ENCODE peak calls at places on chromosomes 4 and X, in five cellular contexts. One of them, this sample, is unnamed.
A peak's percentile ranks its signal among the peaks of the same experiment; 100 is the strongest.

GRCh38 chr4:66539745-66540144 is 869.5 kb upstream of the EPHA5 start:
- DNase-seq in body of pancreas: no peak
- DNase-seq in CD8-positive, alpha-beta T cell: no peak
- DNase-seq in CD8-positive, alpha-beta memory T cell: no peak
- DNase-seq in suprapubic skin: no peak
- DNase-seq in this sample: no peak

GRCh38 chr4:139501117-139501516 is 47.2 kb downstream of the RAB33B start:
- DNase-seq in body of pancreas: no peak
- DNase-seq in CD8-positive, alpha-beta T cell: no peak
- DNase-seq in CD8-positive, alpha-beta memory T cell: no peak
- DNase-seq in suprapubic skin: no peak
- DNase-seq in this sample: no peak

GRCh38 chrX:71533850-71534515 is 1.1 kb downstream of the OGT start:
- DNase-seq in body of pancreas: peak; percentile 20
- DNase-seq in CD8-positive, alpha-beta T cell: peak; percentile 61
- DNase-seq in CD8-positive, alpha-beta memory T cell: peak; percentile 38
- DNase-seq in suprapubic skin: peak; percentile 72
- DNase-seq in this sample: peak; percentile 52

GRCh38 chr4:155687380-155687982 is 20.8 kb downstream of the GUCY1A1 start:
- DNase-seq in body of pancreas: no peak
- DNase-seq in CD8-positive, alpha-beta T cell: no peak
- DNase-seq in CD8-positive, alpha-beta memory T cell: no peak
- DNase-seq in suprapubic skin: no peak
- DNase-seq in this sample: no peak

GRCh38 chr4:129526812-129527211 is 430.9 kb downstream of the C4orf33 start:
- DNase-seq in body of pancreas: no peak
- DNase-seq in CD8-positive, alpha-beta T cell: no peak
- DNase-seq in CD8-positive, alpha-beta memory T cell: no peak
- DNase-seq in suprapubic skin: no peak
- DNase-seq in this sample: no peak

GRCh38 chrX:150773117-150773516 is 79.9 kb downstream of the MTMR1 start:
- DNase-seq in body of pancreas: no peak
- DNase-seq in CD8-positive, alpha-beta T cell: no peak
- DNase-seq in CD8-positive, alpha-beta memory T cell: no peak
- DNase-seq in suprapubic skin: no peak
- DNase-seq in this sample: no peak

GRCh38 chr4:155512812-155513211 is 136.0 kb upstream of the MAP9 start:
- DNase-seq in body of pancreas: no peak
- DNase-seq in CD8-positive, alpha-beta T cell: no peak
- DNase-seq in CD8-positive, alpha-beta memory T cell: no peak
- DNase-seq in suprapubic skin: no peak
- DNase-seq in this sample: no peak

GRCh38 chrX:54494970-54495813 is 842 bp downstream of the FGD1 start:
- DNase-seq in body of pancreas: peak; percentile 21
- DNase-seq in CD8-positive, alpha-beta T cell: no peak
- DNase-seq in CD8-positive, alpha-beta memory T cell: no peak
- DNase-seq in suprapubic skin: no peak
- DNase-seq in this sample: no peak

GRCh38 chr4:70734168-70734954 is 12.6 kb downstream of the RUFY3 start:
- DNase-seq in body of pancreas: no peak
- DNase-seq in CD8-positive, alpha-beta T cell: peak; percentile 19
- DNase-seq in CD8-positive, alpha-beta memory T cell: no peak
- DNase-seq in suprapubic skin: no peak
- DNase-seq in this sample: peak; percentile 74

GRCh38 chrX:150227321-150227860 is 135.7 kb upstream of the MAMLD1 start:
- DNase-seq in body of pancreas: no peak
- DNase-seq in CD8-positive, alpha-beta T cell: no peak
- DNase-seq in CD8-positive, alpha-beta memory T cell: no peak
- DNase-seq in suprapubic skin: no peak
- DNase-seq in this sample: no peak

GRCh38 chr4:1215347-1216075 is 33.4 kb downstream of the CTBP1 start:
- DNase-seq in body of pancreas: no peak
- DNase-seq in CD8-positive, alpha-beta T cell: no peak
- DNase-seq in CD8-positive, alpha-beta memory T cell: no peak
- DNase-seq in suprapubic skin: no peak
- DNase-seq in this sample: no peak

GRCh38 chr4:158170691-158171455 is 2.0 kb downstream of the GASK1B start:
- DNase-seq in body of pancreas: peak; percentile 40
- DNase-seq in CD8-positive, alpha-beta T cell: no peak
- DNase-seq in CD8-positive, alpha-beta memory T cell: no peak
- DNase-seq in suprapubic skin: peak; percentile 81
- DNase-seq in this sample: peak; percentile 26

GRCh38 chr4:158171456-158171790 is 1.4 kb downstream of the GASK1B start:
- DNase-seq in body of pancreas: no peak
- DNase-seq in CD8-positive, alpha-beta T cell: no peak
- DNase-seq in CD8-positive, alpha-beta memory T cell: no peak
- DNase-seq in suprapubic skin: no peak
- DNase-seq in this sample: no peak

GRCh38 chr4:158169931-158170690 is 2.7 kb downstream of the GASK1B start:
- DNase-seq in body of pancreas: no peak
- DNase-seq in CD8-positive, alpha-beta T cell: no peak
- DNase-seq in CD8-positive, alpha-beta memory T cell: no peak
- DNase-seq in suprapubic skin: no peak
- DNase-seq in this sample: no peak

GRCh38 chr4:158172196-158172557 is 648 bp downstream of the GASK1B start:
- DNase-seq in body of pancreas: no peak
- DNase-seq in CD8-positive, alpha-beta T cell: no peak
- DNase-seq in CD8-positive, alpha-beta memory T cell: no peak
- DNase-seq in suprapubic skin: no peak
- DNase-seq in this sample: no peak

DNA sequence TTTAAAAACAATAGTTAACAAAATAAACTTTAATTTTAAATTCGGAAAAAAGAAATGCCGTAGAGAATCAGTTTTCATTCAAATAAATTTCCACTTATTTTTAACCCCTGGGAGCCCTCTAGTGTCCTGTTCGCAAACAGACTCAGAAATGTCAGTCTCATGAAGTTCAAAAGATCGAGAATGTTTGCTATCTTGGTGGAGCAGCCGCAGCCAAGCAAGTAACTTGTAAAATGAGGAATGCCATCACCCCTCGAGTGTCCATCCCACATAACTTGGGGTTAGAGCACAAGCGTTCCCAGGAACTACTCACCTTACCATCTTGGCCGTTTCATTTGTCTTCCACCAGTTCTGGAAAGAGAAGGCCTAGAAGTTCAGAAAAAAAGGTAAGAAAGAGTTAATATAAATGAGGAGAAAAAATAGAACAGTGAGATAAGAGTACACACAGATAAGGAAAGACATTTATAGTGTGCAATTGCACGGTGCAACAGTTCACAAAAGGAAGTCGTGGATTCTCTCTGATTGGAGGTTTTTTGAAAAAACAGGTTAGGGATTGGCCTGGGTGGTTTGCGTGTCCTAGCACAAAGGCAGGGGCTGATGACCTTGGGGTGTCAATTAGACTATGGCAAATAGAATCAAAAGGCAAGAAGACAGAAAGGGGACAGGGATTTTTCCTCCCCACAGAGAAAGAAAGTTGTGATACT is at the start of gene GASK1B:
- DNase-seq in body of pancreas: peak; percentile 50
- DNase-seq in CD8-positive, alpha-beta T cell: no peak
- DNase-seq in CD8-positive, alpha-beta memory T cell: no peak
- DNase-seq in suprapubic skin: no peak
- DNase-seq in this sample: no peak
- H3K4me3 ChIP-seq in body of pancreas: peak within 1 kb of the TSS; percentile 1
- H3K4me3 ChIP-seq in CD8-positive, alpha-beta T cell: no peak within 1 kb of the TSS
- H3K4me3 ChIP-seq in CD8-positive, alpha-beta memory T cell: no peak within 1 kb of the TSS
- H3K4me3 ChIP-seq in suprapubic skin: peak within 1 kb of the TSS; percentile 51
- H3K4me3 ChIP-seq in this sample: no peak within 1 kb of the TSS

DNA sequence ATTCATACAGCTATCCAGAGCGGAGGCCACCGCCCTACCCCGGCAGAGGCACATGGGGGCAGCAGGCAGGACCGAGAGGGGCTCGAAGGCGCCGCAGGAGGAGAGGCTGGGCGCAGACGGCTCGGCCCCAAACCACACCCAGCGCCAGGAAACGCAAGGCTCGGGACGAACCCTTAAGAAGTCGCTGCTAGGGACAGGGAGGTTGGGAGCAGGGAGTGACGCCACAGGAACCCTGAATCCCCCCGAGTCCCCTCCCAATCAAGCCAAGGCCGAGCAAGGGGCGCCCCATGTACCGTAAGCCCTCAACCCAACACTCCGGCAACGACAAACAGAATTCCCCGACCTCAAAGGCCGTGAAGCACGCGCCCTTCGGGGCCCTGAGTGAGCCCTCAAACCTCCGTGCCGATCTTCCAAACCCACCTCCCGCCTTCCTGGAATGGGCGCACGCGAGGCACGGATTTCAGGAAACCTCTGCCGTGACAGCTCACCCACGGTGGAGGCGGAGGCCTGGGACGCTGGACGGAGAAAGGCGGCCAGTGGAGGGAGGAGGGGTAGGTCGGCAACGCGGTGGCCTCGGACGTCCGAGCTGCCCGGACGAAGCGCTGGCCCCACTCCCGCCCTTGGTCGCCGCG is 1.8 kb downstream of the ZFYVE28 start:
- DNase-seq in body of pancreas: no peak
- DNase-seq in CD8-positive, alpha-beta T cell: peak; percentile 26
- DNase-seq in CD8-positive, alpha-beta memory T cell: no peak
- DNase-seq in suprapubic skin: no peak
- DNase-seq in this sample: no peak
- H3K4me1 ChIP-seq in body of pancreas: peaks cover 46% of the 10 kb centered on the region
- H3K4me1 ChIP-seq in CD8-positive, alpha-beta T cell: peaks cover 65% of the 10 kb centered on the region
- H3K4me1 ChIP-seq in CD8-positive, alpha-beta memory T cell: peaks cover 54% of the 10 kb centered on the region
- H3K4me1 ChIP-seq in suprapubic skin: peaks cover 58% of the 10 kb centered on the region
- H3K4me1 ChIP-seq in this sample: peaks cover 49% of the 10 kb centered on the region

GRCh38 chr4:108367751-108368150 is 199.0 kb upstream of the LEF1 start:
- DNase-seq in body of pancreas: no peak
- DNase-seq in CD8-positive, alpha-beta T cell: no peak
- DNase-seq in CD8-positive, alpha-beta memory T cell: no peak
- DNase-seq in suprapubic skin: no peak
- DNase-seq in this sample: no peak

GRCh38 chr4:108370291-108370690 is 201.6 kb upstream of the LEF1 start:
- DNase-seq in body of pancreas: no peak
- DNase-seq in CD8-positive, alpha-beta T cell: peak; percentile 46
- DNase-seq in CD8-positive, alpha-beta memory T cell: no peak
- DNase-seq in suprapubic skin: no peak
- DNase-seq in this sample: peak; percentile 20

GRCh38 chr4:108369035-108369655 is 200.4 kb upstream of the LEF1 start:
- DNase-seq in body of pancreas: no peak
- DNase-seq in CD8-positive, alpha-beta T cell: no peak
- DNase-seq in CD8-positive, alpha-beta memory T cell: no peak
- DNase-seq in suprapubic skin: no peak
- DNase-seq in this sample: no peak

GRCh38 chr4:108365551-108365950 is 196.8 kb upstream of the LEF1 start:
- DNase-seq in body of pancreas: no peak
- DNase-seq in CD8-positive, alpha-beta T cell: no peak
- DNase-seq in CD8-positive, alpha-beta memory T cell: no peak
- DNase-seq in suprapubic skin: no peak
- DNase-seq in this sample: no peak

GRCh38 chr4:108366716-108367115 is 198.0 kb upstream of the LEF1 start:
- DNase-seq in body of pancreas: no peak
- DNase-seq in CD8-positive, alpha-beta T cell: no peak
- DNase-seq in CD8-positive, alpha-beta memory T cell: no peak
- DNase-seq in suprapubic skin: no peak
- DNase-seq in this sample: no peak
- H3K27ac ChIP-seq in body of pancreas: no peak overlapping the region
- H3K27ac ChIP-seq in CD8-positive, alpha-beta T cell: no peak overlapping the region
- H3K27ac ChIP-seq in CD8-positive, alpha-beta memory T cell: no peak overlapping the region
- H3K27ac ChIP-seq in suprapubic skin: no peak overlapping the region
- H3K27ac ChIP-seq in this sample: no peak overlapping the region

GRCh38 chr4:43765514-43765913 is 683.1 kb downstream of the KCTD8 start:
- DNase-seq in body of pancreas: no peak
- DNase-seq in CD8-positive, alpha-beta T cell: no peak
- DNase-seq in CD8-positive, alpha-beta memory T cell: no peak
- DNase-seq in suprapubic skin: no peak
- DNase-seq in this sample: no peak

GRCh38 chr4:43763029-43763610 is 685.5 kb downstream of the KCTD8 start:
- DNase-seq in body of pancreas: no peak
- DNase-seq in CD8-positive, alpha-beta T cell: no peak
- DNase-seq in CD8-positive, alpha-beta memory T cell: no peak
- DNase-seq in suprapubic skin: no peak
- DNase-seq in this sample: no peak

DNA sequence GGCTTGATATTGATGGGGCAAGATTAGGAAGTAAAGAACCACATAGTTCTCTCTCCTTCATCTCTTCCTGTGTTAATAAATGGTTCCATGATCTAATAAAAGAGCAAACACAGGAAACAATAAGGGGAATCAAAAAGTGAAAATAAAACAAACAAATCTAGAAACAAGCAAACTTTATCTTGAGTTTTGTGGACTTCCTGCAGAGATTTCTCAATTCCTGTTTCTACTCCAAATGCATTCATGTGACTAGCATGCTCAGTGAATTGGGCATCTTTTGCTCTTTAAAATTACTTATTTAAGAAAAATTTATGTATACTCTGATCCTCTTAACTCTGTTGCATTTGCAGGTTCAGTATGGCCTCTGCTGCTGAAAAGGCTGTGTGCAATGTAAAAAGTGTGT is 682.0 kb downstream of the KCTD8 start:
- DNase-seq in body of pancreas: no peak
- DNase-seq in CD8-positive, alpha-beta T cell: no peak
- DNase-seq in CD8-positive, alpha-beta memory T cell: no peak
- DNase-seq in suprapubic skin: no peak
- DNase-seq in this sample: no peak
- H3K4me3 ChIP-seq in body of pancreas: no peak overlapping the region
- H3K4me3 ChIP-seq in CD8-positive, alpha-beta T cell: no peak overlapping the region
- H3K4me3 ChIP-seq in CD8-positive, alpha-beta memory T cell: no peak overlapping the region
- H3K4me3 ChIP-seq in suprapubic skin: no peak overlapping the region
- H3K4me3 ChIP-seq in this sample: no peak overlapping the region

This sample was measured in naive thymus-derived CD4-positive, alpha-beta T cell.